ENCODE peak calls at places on chromosome 14, in ten cellular contexts. Q is psoas muscle, K is lower lobe of right lung, I is left ventricle myocardium inferior, Y is gastrocnemius medialis, G is AG09309, S is stomach, J is foreskin fibroblast, T is bronchial epithelial cell, W is endothelial cell. M is an unnamed sample.

GRCh38 chr14:70804556-70805162 is 4.7 kb downstream of the MAP3K9 start:
- DNase-seq in K (no peak), S (no peak), J (peak; percentile 48), W (no peak), Y (no peak), G (no peak), I (no peak), Q (no peak), T (no peak), M (no peak)

GRCh38 chr14:21098134-21098891 is at the start of gene ZNF219:
- DNase-seq in I (peak; percentile 74), Y (peak; percentile 48), Q (peak; percentile 70), K (peak; percentile 65), S (peak; percentile 53), G (no peak), W (peak; percentile 48), J (peak; percentile 78), T (peak; percentile 82), M (peak; percentile 15)

GRCh38 chr14:63717704-63718103 is 10.2 kb downstream of the SGPP1 start:
- DNase-seq in I (no peak), S (no peak), K (no peak), G (no peak), J (peak; percentile 22), Q (no peak), W (no peak), Y (no peak), T (peak; percentile 35), M (peak; percentile 34)

GRCh38 chr14:73610692-73611091 is 1.6 kb upstream of the ACOT6 start:
- DNase-seq in Y (no peak), Q (no peak), J (peak; percentile 34), K (no peak), S (no peak), G (no peak), T (peak; percentile 26), W (no peak), I (no peak), M (no peak)

GRCh38 chr14:87615822-87616679 is 376.9 kb downstream of the GALC start:
- DNase-seq in K (no peak), S (peak; percentile 70), I (peak; percentile 21), Y (peak; percentile 11), J (peak; percentile 70), W (peak; percentile 79), Q (no peak), G (no peak), T (peak; percentile 45), M (no peak)

GRCh38 chr14:51513281-51513680 is 138.4 kb upstream of the FRMD6 start:
- DNase-seq in I (no peak), G (no peak), W (no peak), S (no peak), K (no peak), J (no peak), T (no peak), Q (no peak), Y (no peak), M (peak; percentile 32)

GRCh38 chr14:42550282-42550681 is 943.6 kb downstream of the LRFN5 start:
- DNase-seq in I (no peak), Q (no peak), J (no peak), T (no peak), W (no peak), K (no peak), G (no peak), Y (no peak), S (no peak), M (no peak)

GRCh38 chr14:76904740-76905569 is 78.7 kb downstream of the LRRC74A start:
- DNase-seq in Q (peak; percentile 82), G (peak; percentile 96), T (peak; percentile 98), K (peak; percentile 81), I (peak; percentile 52), S (peak; percentile 56), Y (peak; percentile 46), W (no peak), J (peak; percentile 100), M (peak; percentile 99)

GRCh38 chr14:102333395-102333794 is 13.8 kb downstream of the ZNF839 start:
- DNase-seq in Y (no peak), I (no peak), Q (no peak), W (no peak), S (no peak), K (no peak), T (no peak), G (no peak), J (no peak), M (no peak)

GRCh38 chr14:76958975-76959710 is 69.4 kb downstream of the IRF2BPL start:
- DNase-seq in G (no peak), J (peak; percentile 52), I (no peak), S (no peak), W (no peak), K (no peak), Y (no peak), T (peak; percentile 93), Q (no peak), M (peak; percentile 86)

GRCh38 chr14:68624541-68625220 is 168.2 kb downstream of the ZFP36L1 start:
- DNase-seq in Q (no peak), W (no peak), G (no peak), K (peak; percentile 75), Y (no peak), J (no peak), I (no peak), T (no peak), S (no peak), M (no peak)

GRCh38 chr14:55921516-55921915 is 196.7 kb upstream of the PELI2 start:
- DNase-seq in Y (no peak), S (no peak), G (no peak), J (no peak), Q (no peak), T (no peak), W (no peak), I (no peak), K (no peak), M (no peak)

GRCh38 chr14:72177246-72177645 is 245.0 kb downstream of the RGS6 start:
- DNase-seq in K (no peak), G (no peak), J (no peak), W (no peak), Q (no peak), I (peak; percentile 26), Y (peak; percentile 15), S (no peak), T (no peak), M (no peak)

GRCh38 chr14:30445394-30445793 is 113.6 kb upstream of the G2E3 start:
- DNase-seq in I (no peak), Q (no peak), S (no peak), G (no peak), K (no peak), J (no peak), T (no peak), Y (no peak), W (no peak), M (no peak)

GRCh38 chr14:58427289-58428010 is at the start of the genes KIAA0586 and TIMM9:
- DNase-seq in J (peak; percentile 98), Y (peak; percentile 97), I (peak; percentile 96), S (peak; percentile 96), W (peak; percentile 87), K (peak; percentile 96), G (peak; percentile 97), T (peak; percentile 95), Q (peak; percentile 98), M (peak; percentile 98)

GRCh38 chr14:80634106-80634758 is 307.3 kb downstream of the CEP128 start:
- DNase-seq in J (peak; percentile 59), S (no peak), K (no peak), T (peak; percentile 53), Y (no peak), W (no peak), I (no peak), G (no peak), Q (no peak), M (peak; percentile 50)

GRCh38 chr14:59148334-59148900 is 40.0 kb upstream of the DAAM1 start:
- DNase-seq in K (no peak), Q (no peak), W (no peak), Y (no peak), T (no peak), I (no peak), S (no peak), J (no peak), G (no peak), M (no peak)

GRCh38 chr14:37864128-37864527 is 268.7 kb downstream of the TTC6 start:
- DNase-seq in K (no peak), I (no peak), S (no peak), G (no peak), Y (no peak), W (no peak), J (no peak), T (no peak), Q (no peak), M (no peak)

GRCh38 chr14:68796418-68797101 is 3.7 kb upstream of the ZFP36L1 start:
- DNase-seq in S (peak; percentile 4), J (no peak), G (no peak), T (no peak), K (no peak), Q (no peak), W (no peak), Y (peak; percentile 11), I (no peak), M (no peak)

GRCh38 chr14:94303111-94303510 is 10.0 kb upstream of the SERPINA10 start:
- DNase-seq in S (no peak), G (no peak), Y (no peak), I (no peak), Q (no peak), W (no peak), T (no peak), J (no peak), K (no peak), M (no peak)
- TF ChIP-seq CTCF in S (no peak), G (no peak), Y (no peak), I (no peak), Q (no peak), W (no peak), T (no peak), J (no peak), K (no peak), M (no peak)

DNA sequence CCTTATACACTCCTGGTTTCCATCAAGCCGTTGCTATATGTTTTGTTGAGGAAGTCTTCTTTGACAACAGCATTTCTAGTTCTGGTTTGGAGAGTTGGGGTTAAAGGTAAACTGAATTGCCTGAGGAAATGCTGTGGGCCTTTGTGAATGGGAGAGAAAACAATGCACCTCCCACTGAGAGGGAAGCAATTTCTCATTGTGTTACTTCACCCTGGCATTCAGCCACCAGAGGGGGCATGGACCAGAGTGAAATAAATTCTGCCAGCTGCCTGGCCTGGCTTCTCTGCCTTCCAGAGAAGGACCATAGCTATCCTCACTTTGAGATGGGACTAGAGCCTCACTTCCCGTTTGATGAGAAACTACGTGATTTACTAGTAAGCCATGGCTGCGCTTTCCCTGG is 475.3 kb downstream of the EGLN3 start:
- DNase-seq in Y (no peak), G (no peak), T (peak; percentile 33), W (peak; percentile 83), J (peak; percentile 24), Q (no peak), S (peak; percentile 47), I (no peak), K (no peak), M (no peak)
- TF ChIP-seq CTCF in Y (no peak), G (peak; percentile 29), T (peak; percentile 40), W (peak; percentile 74), J (no peak), Q (no peak), S (no peak), I (peak; percentile 40), K (peak; percentile 21), M (peak; percentile 50)

GRCh38 chr14:104150201-104151027 is 12.0 kb downstream of the KIF26A start:
- DNase-seq in G (no peak), T (no peak), W (no peak), Y (no peak), I (no peak), K (no peak), J (peak; percentile 70), S (no peak), Q (peak; percentile 36), M (no peak)
- TF ChIP-seq CTCF in G (peak; percentile 32), T (peak; percentile 7), W (peak; percentile 61), Y (peak; percentile 15), I (no peak), K (no peak), J (peak; percentile 46), S (no peak), Q (no peak), M (peak; percentile 60)

GRCh38 chr14:34982421-34983147 is at the start of gene SRP54:
- DNase-seq in I (peak; percentile 97), S (peak; percentile 99), G (peak; percentile 87), W (peak; percentile 99), J (peak; percentile 99), Q (peak; percentile 100), T (peak; percentile 96), K (peak; percentile 99), Y (peak; percentile 98), M (peak; percentile 98)
- TF ChIP-seq CTCF in I (no peak), S (no peak), G (peak; percentile 33), W (no peak), J (no peak), Q (peak; percentile 3), T (peak; percentile 46), K (no peak), Y (peak; percentile 24), M (no peak)

M was measured in HFFc6.